ENCODE peak calls at places on chromosomes 4 and X, in ten cellular contexts. One of them, this sample, is unnamed.

GRCh38 chrX:140273921-140274320 is 230.9 kb downstream of the SOX3 start:
- DNase-seq in hippocampal formation: no peak
- DNase-seq in cardiac fibroblast: no peak
- DNase-seq in mucosa of gallbladder: no peak
- DNase-seq in CD4-positive, alpha-beta memory T cell: no peak
- DNase-seq in nucleus accumbens: no peak
- DNase-seq in effector CD4-positive, alpha-beta T cell: no peak
- DNase-seq in NCI-H345: no peak
- DNase-seq in activated CD8-positive, alpha-beta memory T cell treated with anti-CD3 and anti-CD28 coated beads, Interleukin-2, amount 10 ng/mL, durations not matched to agents 7 days and 5 days: no peak
- DNase-seq in T-helper 9 cell: no peak
- DNase-seq in this sample: no peak

GRCh38 chr4:110287130-110287529 is 88.7 kb upstream of the ELOVL6 start:
- DNase-seq in nucleus accumbens: no peak
- DNase-seq in NCI-H345: no peak
- DNase-seq in CD4-positive, alpha-beta memory T cell: no peak
- DNase-seq in activated CD8-positive, alpha-beta memory T cell treated with anti-CD3 and anti-CD28 coated beads, Interleukin-2, amount 10 ng/mL, durations not matched to agents 7 days and 5 days: peak
- DNase-seq in hippocampal formation: no peak
- DNase-seq in cardiac fibroblast: peak
- DNase-seq in mucosa of gallbladder: no peak
- DNase-seq in effector CD4-positive, alpha-beta T cell: no peak
- DNase-seq in T-helper 9 cell: no peak
- DNase-seq in this sample: no peak

GRCh38 chr4:125704726-125705125 is 390.0 kb downstream of the FAT4 start:
- DNase-seq in cardiac fibroblast: peak
- DNase-seq in CD4-positive, alpha-beta memory T cell: no peak
- DNase-seq in nucleus accumbens: no peak
- DNase-seq in hippocampal formation: no peak
- DNase-seq in effector CD4-positive, alpha-beta T cell: no peak
- DNase-seq in NCI-H345: no peak
- DNase-seq in mucosa of gallbladder: no peak
- DNase-seq in T-helper 9 cell: no peak
- DNase-seq in activated CD8-positive, alpha-beta memory T cell treated with anti-CD3 and anti-CD28 coated beads, Interleukin-2, amount 10 ng/mL, durations not matched to agents 7 days and 5 days: no peak
- DNase-seq in this sample: no peak

GRCh38 chr4:18568600-18568999 is 547.0 kb upstream of the LCORL start:
- DNase-seq in hippocampal formation: peak
- DNase-seq in mucosa of gallbladder: no peak
- DNase-seq in T-helper 9 cell: no peak
- DNase-seq in effector CD4-positive, alpha-beta T cell: no peak
- DNase-seq in nucleus accumbens: no peak
- DNase-seq in CD4-positive, alpha-beta memory T cell: no peak
- DNase-seq in cardiac fibroblast: peak
- DNase-seq in activated CD8-positive, alpha-beta memory T cell treated with anti-CD3 and anti-CD28 coated beads, Interleukin-2, amount 10 ng/mL, durations not matched to agents 7 days and 5 days: no peak
- DNase-seq in NCI-H345: no peak
- DNase-seq in this sample: no peak

GRCh38 chr4:69025191-69025998 is 70.9 kb upstream of the UGT2B7 start:
- DNase-seq in hippocampal formation: no peak
- DNase-seq in nucleus accumbens: no peak
- DNase-seq in NCI-H345: no peak
- DNase-seq in effector CD4-positive, alpha-beta T cell: no peak
- DNase-seq in CD4-positive, alpha-beta memory T cell: no peak
- DNase-seq in cardiac fibroblast: no peak
- DNase-seq in mucosa of gallbladder: no peak
- DNase-seq in T-helper 9 cell: no peak
- DNase-seq in activated CD8-positive, alpha-beta memory T cell treated with anti-CD3 and anti-CD28 coated beads, Interleukin-2, amount 10 ng/mL, durations not matched to agents 7 days and 5 days: no peak
- DNase-seq in this sample: no peak

GRCh38 chr4:84389406-84389805 is 109.7 kb downstream of the NKX6-1 start:
- DNase-seq in nucleus accumbens: no peak
- DNase-seq in CD4-positive, alpha-beta memory T cell: no peak
- DNase-seq in cardiac fibroblast: no peak
- DNase-seq in activated CD8-positive, alpha-beta memory T cell treated with anti-CD3 and anti-CD28 coated beads, Interleukin-2, amount 10 ng/mL, durations not matched to agents 7 days and 5 days: no peak
- DNase-seq in hippocampal formation: no peak
- DNase-seq in T-helper 9 cell: no peak
- DNase-seq in NCI-H345: no peak
- DNase-seq in effector CD4-positive, alpha-beta T cell: no peak
- DNase-seq in mucosa of gallbladder: no peak
- DNase-seq in this sample: no peak

GRCh38 chrX:8500203-8500602 is 35.6 kb downstream of the VCX3B start:
- DNase-seq in hippocampal formation: no peak
- DNase-seq in mucosa of gallbladder: no peak
- DNase-seq in cardiac fibroblast: no peak
- DNase-seq in NCI-H345: no peak
- DNase-seq in CD4-positive, alpha-beta memory T cell: no peak
- DNase-seq in nucleus accumbens: no peak
- DNase-seq in T-helper 9 cell: no peak
- DNase-seq in effector CD4-positive, alpha-beta T cell: no peak
- DNase-seq in activated CD8-positive, alpha-beta memory T cell treated with anti-CD3 and anti-CD28 coated beads, Interleukin-2, amount 10 ng/mL, durations not matched to agents 7 days and 5 days: no peak
- DNase-seq in this sample: no peak

GRCh38 chr4:39713691-39714090 is 15.8 kb downstream of the UBE2K start:
- DNase-seq in mucosa of gallbladder: no peak
- DNase-seq in cardiac fibroblast: peak
- DNase-seq in hippocampal formation: no peak
- DNase-seq in activated CD8-positive, alpha-beta memory T cell treated with anti-CD3 and anti-CD28 coated beads, Interleukin-2, amount 10 ng/mL, durations not matched to agents 7 days and 5 days: no peak
- DNase-seq in nucleus accumbens: no peak
- DNase-seq in effector CD4-positive, alpha-beta T cell: no peak
- DNase-seq in NCI-H345: no peak
- DNase-seq in CD4-positive, alpha-beta memory T cell: no peak
- DNase-seq in T-helper 9 cell: no peak
- DNase-seq in this sample: no peak

GRCh38 chr4:453267-453666 is 45.7 kb downstream of the ZNF721 start:
- DNase-seq in CD4-positive, alpha-beta memory T cell: no peak
- DNase-seq in NCI-H345: no peak
- DNase-seq in effector CD4-positive, alpha-beta T cell: no peak
- DNase-seq in T-helper 9 cell: no peak
- DNase-seq in nucleus accumbens: no peak
- DNase-seq in mucosa of gallbladder: no peak
- DNase-seq in activated CD8-positive, alpha-beta memory T cell treated with anti-CD3 and anti-CD28 coated beads, Interleukin-2, amount 10 ng/mL, durations not matched to agents 7 days and 5 days: no peak
- DNase-seq in cardiac fibroblast: no peak
- DNase-seq in hippocampal formation: no peak
- DNase-seq in this sample: no peak

GRCh38 chr4:7806724-7807123 is 132.9 kb downstream of the AFAP1 start:
- DNase-seq in effector CD4-positive, alpha-beta T cell: no peak
- DNase-seq in mucosa of gallbladder: no peak
- DNase-seq in nucleus accumbens: no peak
- DNase-seq in CD4-positive, alpha-beta memory T cell: no peak
- DNase-seq in cardiac fibroblast: no peak
- DNase-seq in activated CD8-positive, alpha-beta memory T cell treated with anti-CD3 and anti-CD28 coated beads, Interleukin-2, amount 10 ng/mL, durations not matched to agents 7 days and 5 days: no peak
- DNase-seq in NCI-H345: no peak
- DNase-seq in hippocampal formation: no peak
- DNase-seq in T-helper 9 cell: no peak
- DNase-seq in this sample: no peak

GRCh38 chrX:17237146-17237545 is 137.9 kb upstream of the NHS start:
- DNase-seq in effector CD4-positive, alpha-beta T cell: no peak
- DNase-seq in mucosa of gallbladder: no peak
- DNase-seq in activated CD8-positive, alpha-beta memory T cell treated with anti-CD3 and anti-CD28 coated beads, Interleukin-2, amount 10 ng/mL, durations not matched to agents 7 days and 5 days: no peak
- DNase-seq in CD4-positive, alpha-beta memory T cell: no peak
- DNase-seq in NCI-H345: no peak
- DNase-seq in hippocampal formation: no peak
- DNase-seq in nucleus accumbens: no peak
- DNase-seq in T-helper 9 cell: no peak
- DNase-seq in cardiac fibroblast: no peak
- DNase-seq in this sample: no peak

GRCh38 chr4:82044141-82044993 is 329.4 kb downstream of the HNRNPD start:
- DNase-seq in T-helper 9 cell: no peak
- DNase-seq in cardiac fibroblast: peak
- DNase-seq in effector CD4-positive, alpha-beta T cell: no peak
- DNase-seq in CD4-positive, alpha-beta memory T cell: no peak
- DNase-seq in nucleus accumbens: no peak
- DNase-seq in hippocampal formation: peak
- DNase-seq in activated CD8-positive, alpha-beta memory T cell treated with anti-CD3 and anti-CD28 coated beads, Interleukin-2, amount 10 ng/mL, durations not matched to agents 7 days and 5 days: no peak
- DNase-seq in NCI-H345: peak
- DNase-seq in mucosa of gallbladder: peak
- DNase-seq in this sample: peak

GRCh38 chr4:12844111-12844510 is 640.0 kb downstream of the RAB28 start:
- DNase-seq in mucosa of gallbladder: no peak
- DNase-seq in effector CD4-positive, alpha-beta T cell: no peak
- DNase-seq in CD4-positive, alpha-beta memory T cell: no peak
- DNase-seq in NCI-H345: no peak
- DNase-seq in activated CD8-positive, alpha-beta memory T cell treated with anti-CD3 and anti-CD28 coated beads, Interleukin-2, amount 10 ng/mL, durations not matched to agents 7 days and 5 days: no peak
- DNase-seq in nucleus accumbens: no peak
- DNase-seq in T-helper 9 cell: no peak
- DNase-seq in cardiac fibroblast: no peak
- DNase-seq in hippocampal formation: no peak
- DNase-seq in this sample: no peak

GRCh38 chr4:81891005-81891795 is 419.5 kb upstream of the RASGEF1B start:
- DNase-seq in effector CD4-positive, alpha-beta T cell: no peak
- DNase-seq in T-helper 9 cell: no peak
- DNase-seq in NCI-H345: no peak
- DNase-seq in cardiac fibroblast: no peak
- DNase-seq in CD4-positive, alpha-beta memory T cell: no peak
- DNase-seq in nucleus accumbens: no peak
- DNase-seq in hippocampal formation: no peak
- DNase-seq in mucosa of gallbladder: no peak
- DNase-seq in activated CD8-positive, alpha-beta memory T cell treated with anti-CD3 and anti-CD28 coated beads, Interleukin-2, amount 10 ng/mL, durations not matched to agents 7 days and 5 days: no peak
- DNase-seq in this sample: no peak

GRCh38 chr4:145554691-145555090 is 64.5 kb upstream of the MMAA start:
- DNase-seq in activated CD8-positive, alpha-beta memory T cell treated with anti-CD3 and anti-CD28 coated beads, Interleukin-2, amount 10 ng/mL, durations not matched to agents 7 days and 5 days: no peak
- DNase-seq in nucleus accumbens: no peak
- DNase-seq in hippocampal formation: no peak
- DNase-seq in NCI-H345: no peak
- DNase-seq in cardiac fibroblast: no peak
- DNase-seq in CD4-positive, alpha-beta memory T cell: no peak
- DNase-seq in effector CD4-positive, alpha-beta T cell: no peak
- DNase-seq in T-helper 9 cell: no peak
- DNase-seq in mucosa of gallbladder: no peak
- DNase-seq in this sample: no peak

GRCh38 chr4:89064848-89065247 is 7.9 kb upstream of the FAM13A start:
- DNase-seq in cardiac fibroblast: peak
- DNase-seq in T-helper 9 cell: no peak
- DNase-seq in activated CD8-positive, alpha-beta memory T cell treated with anti-CD3 and anti-CD28 coated beads, Interleukin-2, amount 10 ng/mL, durations not matched to agents 7 days and 5 days: no peak
- DNase-seq in mucosa of gallbladder: no peak
- DNase-seq in NCI-H345: no peak
- DNase-seq in effector CD4-positive, alpha-beta T cell: no peak
- DNase-seq in CD4-positive, alpha-beta memory T cell: no peak
- DNase-seq in hippocampal formation: no peak
- DNase-seq in nucleus accumbens: no peak
- DNase-seq in this sample: no peak

GRCh38 chr4:94615431-94615830 is 142.3 kb upstream of the BMPR1B start:
- DNase-seq in CD4-positive, alpha-beta memory T cell: no peak
- DNase-seq in mucosa of gallbladder: no peak
- DNase-seq in effector CD4-positive, alpha-beta T cell: no peak
- DNase-seq in nucleus accumbens: no peak
- DNase-seq in cardiac fibroblast: no peak
- DNase-seq in activated CD8-positive, alpha-beta memory T cell treated with anti-CD3 and anti-CD28 coated beads, Interleukin-2, amount 10 ng/mL, durations not matched to agents 7 days and 5 days: no peak
- DNase-seq in hippocampal formation: no peak
- DNase-seq in NCI-H345: no peak
- DNase-seq in T-helper 9 cell: no peak
- DNase-seq in this sample: no peak

GRCh38 chrX:53184836-53185235 is 40.2 kb downstream of the KDM5C start:
- DNase-seq in T-helper 9 cell: no peak
- DNase-seq in NCI-H345: no peak
- DNase-seq in CD4-positive, alpha-beta memory T cell: no peak
- DNase-seq in activated CD8-positive, alpha-beta memory T cell treated with anti-CD3 and anti-CD28 coated beads, Interleukin-2, amount 10 ng/mL, durations not matched to agents 7 days and 5 days: no peak
- DNase-seq in hippocampal formation: no peak
- DNase-seq in effector CD4-positive, alpha-beta T cell: no peak
- DNase-seq in cardiac fibroblast: peak
- DNase-seq in nucleus accumbens: no peak
- DNase-seq in mucosa of gallbladder: no peak
- DNase-seq in this sample: no peak

GRCh38 chr4:26116057-26116456 is 202.0 kb downstream of the SMIM20 start:
- DNase-seq in T-helper 9 cell: no peak
- DNase-seq in activated CD8-positive, alpha-beta memory T cell treated with anti-CD3 and anti-CD28 coated beads, Interleukin-2, amount 10 ng/mL, durations not matched to agents 7 days and 5 days: no peak
- DNase-seq in NCI-H345: no peak
- DNase-seq in hippocampal formation: no peak
- DNase-seq in CD4-positive, alpha-beta memory T cell: no peak
- DNase-seq in nucleus accumbens: no peak
- DNase-seq in mucosa of gallbladder: no peak
- DNase-seq in effector CD4-positive, alpha-beta T cell: no peak
- DNase-seq in cardiac fibroblast: no peak
- DNase-seq in this sample: no peak

GRCh38 chr4:186948361-186949291 is 225.0 kb upstream of the FAT1 start:
- DNase-seq in nucleus accumbens: no peak
- DNase-seq in mucosa of gallbladder: no peak
- DNase-seq in T-helper 9 cell: no peak
- DNase-seq in cardiac fibroblast: peak
- DNase-seq in hippocampal formation: no peak
- DNase-seq in effector CD4-positive, alpha-beta T cell: no peak
- DNase-seq in activated CD8-positive, alpha-beta memory T cell treated with anti-CD3 and anti-CD28 coated beads, Interleukin-2, amount 10 ng/mL, durations not matched to agents 7 days and 5 days: no peak
- DNase-seq in CD4-positive, alpha-beta memory T cell: no peak
- DNase-seq in NCI-H345: no peak
- DNase-seq in this sample: no peak

GRCh38 chrX:129791961-129792570 is 12.3 kb downstream of the SASH3 start:
- DNase-seq in activated CD8-positive, alpha-beta memory T cell treated with anti-CD3 and anti-CD28 coated beads, Interleukin-2, amount 10 ng/mL, durations not matched to agents 7 days and 5 days: no peak
- DNase-seq in effector CD4-positive, alpha-beta T cell: no peak
- DNase-seq in CD4-positive, alpha-beta memory T cell: no peak
- DNase-seq in NCI-H345: peak
- DNase-seq in hippocampal formation: no peak
- DNase-seq in mucosa of gallbladder: no peak
- DNase-seq in cardiac fibroblast: no peak
- DNase-seq in nucleus accumbens: no peak
- DNase-seq in T-helper 9 cell: no peak
- DNase-seq in this sample: no peak

GRCh38 chr4:89204624-89205023 is 93.3 kb downstream of the TIGD2 start:
- DNase-seq in cardiac fibroblast: peak
- DNase-seq in activated CD8-positive, alpha-beta memory T cell treated with anti-CD3 and anti-CD28 coated beads, Interleukin-2, amount 10 ng/mL, durations not matched to agents 7 days and 5 days: no peak
- DNase-seq in CD4-positive, alpha-beta memory T cell: no peak
- DNase-seq in hippocampal formation: no peak
- DNase-seq in effector CD4-positive, alpha-beta T cell: no peak
- DNase-seq in NCI-H345: peak
- DNase-seq in T-helper 9 cell: no peak
- DNase-seq in nucleus accumbens: no peak
- DNase-seq in mucosa of gallbladder: no peak
- DNase-seq in this sample: no peak

GRCh38 chr4:48891028-48891619 is 15.4 kb downstream of the OCIAD2 start:
- DNase-seq in effector CD4-positive, alpha-beta T cell: no peak
- DNase-seq in T-helper 9 cell: no peak
- DNase-seq in cardiac fibroblast: no peak
- DNase-seq in mucosa of gallbladder: no peak
- DNase-seq in activated CD8-positive, alpha-beta memory T cell treated with anti-CD3 and anti-CD28 coated beads, Interleukin-2, amount 10 ng/mL, durations not matched to agents 7 days and 5 days: no peak
- DNase-seq in hippocampal formation: no peak
- DNase-seq in nucleus accumbens: no peak
- DNase-seq in NCI-H345: no peak
- DNase-seq in CD4-positive, alpha-beta memory T cell: no peak
- DNase-seq in this sample: no peak

GRCh38 chrX:145848451-145848850 is 30.8 kb downstream of the SLITRK2 start:
- DNase-seq in activated CD8-positive, alpha-beta memory T cell treated with anti-CD3 and anti-CD28 coated beads, Interleukin-2, amount 10 ng/mL, durations not matched to agents 7 days and 5 days: no peak
- DNase-seq in mucosa of gallbladder: no peak
- DNase-seq in cardiac fibroblast: no peak
- DNase-seq in CD4-positive, alpha-beta memory T cell: no peak
- DNase-seq in effector CD4-positive, alpha-beta T cell: no peak
- DNase-seq in hippocampal formation: no peak
- DNase-seq in T-helper 9 cell: no peak
- DNase-seq in nucleus accumbens: no peak
- DNase-seq in NCI-H345: no peak
- DNase-seq in this sample: no peak

GRCh38 chrX:155767101-155767878 is 113.9 kb upstream of the VAMP7 start:
- DNase-seq in NCI-H345: no peak
- DNase-seq in activated CD8-positive, alpha-beta memory T cell treated with anti-CD3 and anti-CD28 coated beads, Interleukin-2, amount 10 ng/mL, durations not matched to agents 7 days and 5 days: peak
- DNase-seq in T-helper 9 cell: no peak
- DNase-seq in mucosa of gallbladder: peak
- DNase-seq in cardiac fibroblast: peak
- DNase-seq in nucleus accumbens: no peak
- DNase-seq in hippocampal formation: no peak
- DNase-seq in effector CD4-positive, alpha-beta T cell: no peak
- DNase-seq in CD4-positive, alpha-beta memory T cell: peak
- DNase-seq in this sample: no peak

GRCh38 chr4:109746728-109747127 is 16.9 kb upstream of the PLA2G12A start:
- DNase-seq in T-helper 9 cell: no peak
- DNase-seq in NCI-H345: no peak
- DNase-seq in cardiac fibroblast: no peak
- DNase-seq in activated CD8-positive, alpha-beta memory T cell treated with anti-CD3 and anti-CD28 coated beads, Interleukin-2, amount 10 ng/mL, durations not matched to agents 7 days and 5 days: no peak
- DNase-seq in nucleus accumbens: no peak
- DNase-seq in mucosa of gallbladder: no peak
- DNase-seq in hippocampal formation: no peak
- DNase-seq in CD4-positive, alpha-beta memory T cell: no peak
- DNase-seq in effector CD4-positive, alpha-beta T cell: no peak
- DNase-seq in this sample: no peak

This sample was measured in chondrocyte.